ENCODE peak calls at places on chromosomes 3 and 15, in five cellular contexts. D, E, M, K and L are unnamed samples.

GRCh38 chr15:42138968-42139386 is 17.5 kb downstream of the PLA2G4F start:
- DNase-seq in D (peak), E (no peak), M (no peak), K (no peak), L (no peak)

GRCh38 chr3:99330281-99330680 is 308.1 kb upstream of the COL8A1 start:
- DNase-seq in D (no peak), E (no peak), M (no peak), K (peak), L (no peak)

GRCh38 chr15:58854598-58854997 is 78.9 kb downstream of the SLTM start:
- DNase-seq in D (no peak), E (no peak), M (no peak), K (peak), L (no peak)

GRCh38 chr15:90103669-90104329 is 1.5 kb upstream of the IDH2 start:
- DNase-seq in D (no peak), E (no peak), M (no peak), K (no peak), L (no peak)

GRCh38 chr3:57805263-57805662 is 49.2 kb downstream of the SLMAP start:
- DNase-seq in D (no peak), E (no peak), M (no peak), K (no peak), L (no peak)

GRCh38 chr3:174216019-174216418 is 643.1 kb upstream of the NAALADL2 start:
- DNase-seq in D (no peak), E (no peak), M (no peak), K (no peak), L (no peak)

GRCh38 chr3:178325330-178325729 is 210.9 kb upstream of the KCNMB2 start:
- DNase-seq in D (no peak), E (no peak), M (no peak), K (peak), L (no peak)

GRCh38 chr3:51434110-51434509 is 43.0 kb downstream of the RBM15B start:
- DNase-seq in D (no peak), E (no peak), M (no peak), K (no peak), L (no peak)

GRCh38 chr15:26889298-26889898 is 22.5 kb downstream of the GABRA5 start:
- DNase-seq in D (no peak), E (peak), M (peak), K (peak), L (peak)

GRCh38 chr3:148789156-148789555 is 38.5 kb upstream of the CPB1 start:
- DNase-seq in D (no peak), E (no peak), M (no peak), K (no peak), L (no peak)

GRCh38 chr3:42216820-42217416 is 49.1 kb downstream of the CCK start:
- DNase-seq in D (peak), E (no peak), M (peak), K (peak), L (no peak)

GRCh38 chr3:126835472-126836219 is 131.6 kb downstream of the CHCHD6 start:
- DNase-seq in D (no peak), E (no peak), M (no peak), K (peak), L (no peak)

GRCh38 chr15:88745696-88746095 is 57.5 kb upstream of the ACAN start:
- DNase-seq in D (no peak), E (no peak), M (no peak), K (peak), L (no peak)

GRCh38 chr3:191646242-191646641 is 185.3 kb downstream of the PYDC2 start:
- DNase-seq in D (no peak), E (no peak), M (no peak), K (no peak), L (no peak)

GRCh38 chr15:100005013-100005412 is 271.8 kb upstream of the LYSMD4 start:
- DNase-seq in D (no peak), E (no peak), M (no peak), K (no peak), L (no peak)

GRCh38 chr15:89129123-89129815 is 41.0 kb downstream of the ABHD2 start:
- DNase-seq in D (no peak), E (no peak), M (peak), K (peak), L (peak)

GRCh38 chr3:24514139-24514538 is 19.5 kb upstream of the THRB start:
- DNase-seq in D (no peak), E (no peak), M (no peak), K (no peak), L (no peak)

GRCh38 chr3:167684389-167684993 is 30.7 kb upstream of the WDR49 start:
- DNase-seq in D (no peak), E (peak), M (peak), K (peak), L (peak)

GRCh38 chr3:115428825-115429224 is 194.5 kb upstream of the GAP43 start:
- DNase-seq in D (no peak), E (peak), M (no peak), K (peak), L (no peak)

GRCh38 chr3:117399311-117400068 is 689.9 kb downstream of the TUSC7 start:
- DNase-seq in D (no peak), E (peak), M (no peak), K (peak), L (no peak)

GRCh38 chr15:77002954-77003912 is 8.3 kb downstream of the PSTPIP1 start:
- DNase-seq in D (no peak), E (peak), M (peak), K (no peak), L (peak)

GRCh38 chr3:51280171-51280570 is 104.9 kb upstream of the MANF start:
- DNase-seq in D (no peak), E (no peak), M (no peak), K (no peak), L (no peak)

GRCh38 chr3:167669699-167670098 is 16.0 kb upstream of the WDR49 start:
- DNase-seq in D (no peak), E (no peak), M (no peak), K (no peak), L (no peak)

GRCh38 chr3:49745986-49746385 is 22.2 kb upstream of the GMPPB start:
- DNase-seq in D (no peak), E (no peak), M (no peak), K (peak), L (no peak)
- TF ChIP-seq CTCF in D (no peak), E (no peak), M (no peak), K (no peak), L (no peak)

GRCh38 chr3:49718419-49719213 is 868 bp downstream of the AMIGO3 start:
- DNase-seq in D (peak), E (no peak), M (peak), K (no peak), L (no peak)

GRCh38 chr3:49721165-49721860 is 1.8 kb upstream of the AMIGO3 start:
- DNase-seq in D (no peak), E (no peak), M (no peak), K (no peak), L (no peak)

GRCh38 chr3:49717539-49718418 is 1.7 kb downstream of the AMIGO3 start:
- DNase-seq in D (peak), E (no peak), M (no peak), K (no peak), L (no peak)

GRCh38 chr3:49720383-49721164 is 1.1 kb upstream of the AMIGO3 start:
- DNase-seq in D (no peak), E (no peak), M (no peak), K (no peak), L (no peak)

GRCh38 chr3:49719214-49719884 is at the start of gene AMIGO3:
- DNase-seq in D (peak), E (peak), M (peak), K (peak), L (peak)
- TF ChIP-seq CTCF in D (peak), E (peak), M (peak), K (peak), L (no peak)

GRCh38 chr3:84077479-84077878 is 881.3 kb upstream of the CADM2 start:
- DNase-seq in D (no peak), E (no peak), M (no peak), K (no peak), L (no peak)
- TF ChIP-seq CTCF in D (peak), E (no peak), M (no peak), K (peak), L (no peak)

GRCh38 chr3:12990781-12991480 is 82.3 kb downstream of the IQSEC1 start:
- DNase-seq in D (no peak), E (no peak), M (no peak), K (peak), L (no peak)
- TF ChIP-seq CTCF in D (no peak), E (no peak), M (no peak), K (no peak), L (no peak)

GRCh38 chr15:69434679-69435078 is 17.9 kb upstream of the RPLP1 start:
- DNase-seq in D (no peak), E (no peak), M (no peak), K (no peak), L (no peak)
- TF ChIP-seq CTCF in D (no peak), E (no peak), M (no peak), K (no peak), L (no peak)

DNA sequence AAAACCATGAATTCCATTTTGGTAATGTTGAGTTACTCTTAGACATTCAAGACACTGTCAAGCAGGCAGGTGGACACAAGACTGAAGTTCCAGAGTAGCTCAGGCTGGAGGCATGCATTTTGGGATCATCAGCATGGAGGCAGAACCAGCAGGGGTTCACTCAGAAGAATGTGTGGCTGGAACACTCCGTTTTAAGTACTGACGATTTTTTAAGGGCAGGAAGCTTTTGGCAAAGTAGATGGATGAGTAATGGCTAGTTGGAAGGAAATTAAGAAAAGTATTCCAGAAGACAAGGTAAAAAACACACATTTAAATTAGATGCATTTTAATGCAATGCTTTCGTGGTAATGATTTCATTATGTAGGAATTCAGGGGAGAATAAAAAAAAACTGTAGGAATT is 420.4 kb downstream of the ROBO2 start:
- DNase-seq in D (no peak), E (no peak), M (no peak), K (peak), L (no peak)
- TF ChIP-seq CTCF in D (no peak), E (no peak), M (no peak), K (no peak), L (no peak)

GRCh38 chr3:142523921-142524566 is 54.5 kb downstream of the ATR start:
- DNase-seq in D (no peak), E (no peak), M (no peak), K (peak), L (no peak)
- TF ChIP-seq CTCF in D (no peak), E (no peak), M (no peak), K (no peak), L (no peak)

GRCh38 chr3:35944915-35945710 is 305.8 kb downstream of the ARPP21 start:
- DNase-seq in D (no peak), E (no peak), M (no peak), K (peak), L (no peak)

GRCh38 chr3:35946857-35947514 is 307.7 kb downstream of the ARPP21 start:
- DNase-seq in D (no peak), E (no peak), M (no peak), K (no peak), L (no peak)

GRCh38 chr3:35950045-35950444 is 310.7 kb downstream of the ARPP21 start:
- DNase-seq in D (no peak), E (no peak), M (no peak), K (no peak), L (no peak)

GRCh38 chr3:35946121-35946856 is 307.0 kb downstream of the ARPP21 start:
- DNase-seq in D (no peak), E (no peak), M (no peak), K (peak), L (peak)
- TF ChIP-seq CTCF in D (peak), E (no peak), M (peak), K (peak), L (no peak)

GRCh38 chr15:35580606-35581005 is 34.6 kb upstream of the DPH6 start:
- DNase-seq in D (no peak), E (no peak), M (no peak), K (no peak), L (no peak)
- TF ChIP-seq CTCF in D (no peak), E (no peak), M (no peak), K (no peak), L (no peak)

DNA sequence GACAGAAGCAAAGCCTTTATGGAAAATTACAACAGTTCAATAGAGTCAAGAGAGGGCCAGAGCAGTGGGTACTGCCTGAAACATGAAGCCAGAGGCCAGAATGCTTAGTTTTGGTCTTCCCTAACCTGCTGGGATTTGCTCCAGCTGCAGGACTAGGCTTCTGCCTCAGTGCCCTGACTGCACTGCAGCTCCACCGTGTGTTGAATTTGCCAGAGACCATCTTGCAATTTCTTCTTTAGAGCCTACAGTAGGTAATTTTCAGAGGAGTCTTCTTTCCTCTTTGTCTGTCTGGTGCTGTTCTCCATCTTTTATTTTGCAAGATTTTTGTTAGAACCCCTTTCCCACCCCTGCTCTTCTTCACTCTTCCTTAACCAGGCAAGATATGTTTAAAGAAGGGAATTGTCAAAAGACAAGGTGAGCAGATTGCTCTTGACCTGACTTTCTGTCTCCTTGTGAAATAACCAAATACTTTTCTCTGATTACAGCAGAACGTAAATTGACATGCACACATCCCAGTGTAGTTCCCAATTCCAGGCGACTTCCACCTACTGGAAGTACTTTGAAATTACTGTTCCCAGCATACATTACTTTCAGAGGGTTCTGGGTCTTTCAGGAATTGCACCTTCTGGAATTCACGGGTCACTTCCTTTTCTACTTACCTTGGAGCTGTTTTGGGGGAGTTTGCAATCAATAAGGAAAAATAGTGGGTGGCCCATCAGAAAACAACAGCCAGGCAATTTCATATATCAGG is 161.2 kb downstream of the MINAR1 start:
- DNase-seq in D (no peak), E (no peak), M (no peak), K (peak), L (no peak)
- TF ChIP-seq CTCF in D (peak), E (no peak), M (no peak), K (peak), L (no peak)